ENCODE peak calls at places on chromosomes 6 and 20, in eight cellular contexts. N, I, P, Q, H, S, L and M are unnamed samples.
A peak's percentile ranks its signal among the peaks of the same experiment; 100 is the strongest.

GRCh38 chr6:157235600-157236039 is 87.7 kb downstream of the TMEM242 start:
- DNase-seq in N (no peak), I (peak; percentile 80), P (peak; percentile 78), Q (peak; percentile 70), H (no peak), S (no peak), L (peak; percentile 50), M (no peak)

GRCh38 chr20:22214296-22214695 is 370.1 kb downstream of the FOXA2 start:
- DNase-seq in N (no peak), I (no peak), P (no peak), Q (no peak), H (no peak), S (no peak), L (no peak), M (no peak)

GRCh38 chr6:89409461-89410035 is 2.5 kb downstream of the RRAGD start:
- DNase-seq in N (no peak), I (no peak), P (no peak), Q (no peak), H (no peak), S (no peak), L (no peak), M (no peak)

GRCh38 chr20:17938889-17939619 is 29.5 kb downstream of the SNX5 start:
- DNase-seq in N (peak; percentile 48), I (peak; percentile 77), P (peak; percentile 86), Q (peak; percentile 58), H (peak; percentile 72), S (no peak), L (peak; percentile 62), M (peak; percentile 82)

GRCh38 chr6:89145461-89145961 is 344 bp upstream of the PM20D2 start:
- DNase-seq in N (no peak), I (peak; percentile 32), P (peak; percentile 29), Q (peak; percentile 29), H (no peak), S (no peak), L (peak; percentile 58), M (peak; percentile 19)

GRCh38 chr6:143634486-143634885 is 43.3 kb upstream of the PHACTR2 start:
- DNase-seq in N (no peak), I (no peak), P (no peak), Q (no peak), H (no peak), S (no peak), L (no peak), M (no peak)

GRCh38 chr20:22106308-22106938 is 401.0 kb downstream of the PAX1 start:
- DNase-seq in N (peak; percentile 12), I (peak; percentile 33), P (peak; percentile 56), Q (peak; percentile 66), H (no peak), S (no peak), L (peak; percentile 27), M (no peak)

GRCh38 chr20:24242763-24243162 is 226.7 kb upstream of the SYNDIG1 start:
- DNase-seq in N (no peak), I (no peak), P (no peak), Q (no peak), H (no peak), S (no peak), L (no peak), M (no peak)

GRCh38 chr6:166520905-166521834 is 65.3 kb downstream of the RAMACL start:
- DNase-seq in N (no peak), I (no peak), P (no peak), Q (no peak), H (no peak), S (no peak), L (no peak), M (no peak)

GRCh38 chr6:41705329-41705995 is 29.9 kb downstream of the TFEB start:
- DNase-seq in N (no peak), I (no peak), P (no peak), Q (no peak), H (no peak), S (no peak), L (no peak), M (no peak)

GRCh38 chr6:112502348-112503130 is 155.4 kb downstream of the RFPL4B start:
- DNase-seq in N (no peak), I (no peak), P (peak; percentile 4), Q (no peak), H (no peak), S (no peak), L (no peak), M (peak; percentile 14)

GRCh38 chr20:50577175-50578018 is 67.2 kb downstream of the PTPN1 start:
- DNase-seq in N (no peak), I (no peak), P (no peak), Q (no peak), H (no peak), S (no peak), L (peak; percentile 32), M (no peak)

GRCh38 chr20:57509665-57510237 is 15.2 kb downstream of the CTCFL start:
- DNase-seq in N (no peak), I (no peak), P (no peak), Q (peak; percentile 45), H (no peak), S (no peak), L (no peak), M (peak; percentile 97)

GRCh38 chr6:142918339-142919042 is 26.5 kb downstream of the HIVEP2 start:
- DNase-seq in N (no peak), I (peak; percentile 33), P (no peak), Q (no peak), H (no peak), S (no peak), L (no peak), M (no peak)